ENCODE peak calls at places on chromosomes 7 and 10, in seven cellular contexts. C, H, D, O, R, S and J are unnamed samples.
A peak's percentile ranks its signal among the peaks of the same experiment; 100 is the strongest.

GRCh38 chr10:131212763-131213325 is 98.7 kb downstream of the TCERG1L start:
- ATAC-seq in S (no peak), D (no peak), R (no peak), C (no peak), O (no peak), H (no peak), J (no peak)

GRCh38 chr10:1048349-1048731 is 579 bp downstream of the IDI1 start:
- ATAC-seq in C (no peak), D (no peak), S (no peak), H (no peak), O (peak; percentile 16), R (no peak), J (peak; percentile 35)

GRCh38 chr10:26474062-26474461 is 35.9 kb downstream of the APBB1IP start:
- ATAC-seq in D (no peak), S (no peak), O (no peak), H (no peak), C (no peak), R (no peak), J (peak; percentile 41)

GRCh38 chr10:6423004-6423403 is 157.1 kb downstream of the PRKCQ start:
- ATAC-seq in R (peak; percentile 46), C (no peak), S (no peak), O (peak; percentile 53), H (no peak), D (no peak), J (no peak)

GRCh38 chr7:132130497-132130896 is 445.8 kb downstream of the PLXNA4 start:
- ATAC-seq in O (no peak), C (no peak), D (no peak), H (no peak), R (no peak), S (no peak), J (no peak)

GRCh38 chr10:102342462-102342861 is 53.0 kb upstream of the NFKB2 start:
- ATAC-seq in H (no peak), C (no peak), R (no peak), S (no peak), D (no peak), O (peak; percentile 32), J (no peak)

GRCh38 chr7:93997868-93998267 is 6.3 kb downstream of the BET1 start:
- ATAC-seq in O (no peak), S (no peak), H (no peak), R (no peak), C (no peak), D (no peak), J (no peak)

GRCh38 chr7:50450691-50451051 is 521 bp upstream of the FIGNL1 start:
- ATAC-seq in O (peak; percentile 8), D (no peak), R (peak; percentile 41), S (peak; percentile 47), H (no peak), C (peak; percentile 47), J (no peak)

GRCh38 chr7:25578991-25579687 is 350.9 kb upstream of the NPVF start:
- ATAC-seq in R (no peak), O (no peak), S (no peak), D (no peak), C (no peak), H (no peak), J (no peak)

GRCh38 chr10:97096327-97097153 is 89.2 kb downstream of the SLIT1 start:
- ATAC-seq in C (peak; percentile 97), O (no peak), D (peak; percentile 62), S (peak; percentile 17), H (no peak), R (no peak), J (no peak)

GRCh38 chr7:157715938-157716280 is 379.1 kb downstream of the DNAJB6 start:
- ATAC-seq in R (no peak), O (no peak), H (no peak), C (no peak), S (no peak), D (no peak), J (no peak)

GRCh38 chr10:66321746-66322145 is 604.1 kb upstream of the LRRTM3 start:
- ATAC-seq in H (no peak), S (peak; percentile 70), R (no peak), O (no peak), D (no peak), C (peak; percentile 53), J (no peak)

GRCh38 chr10:22704348-22705341 is 9.7 kb downstream of the PIP4K2A start:
- ATAC-seq in S (peak; percentile 25), O (no peak), C (peak; percentile 55), H (no peak), R (no peak), D (peak; percentile 70), J (no peak)

GRCh38 chr7:44454348-44454747 is 36.1 kb downstream of the NUDCD3 start:
- ATAC-seq in R (no peak), S (no peak), D (no peak), C (no peak), H (no peak), O (no peak), J (no peak)

GRCh38 chr7:97732567-97733275 is 835 bp downstream of the TAC1 start:
- ATAC-seq in D (no peak), H (no peak), O (no peak), S (peak; percentile 16), R (peak; percentile 61), C (no peak), J (no peak)

GRCh38 chr10:68992721-68993440 is 4.3 kb downstream of the KIFBP start:
- ATAC-seq in D (no peak), H (no peak), R (no peak), C (peak; percentile 37), O (peak; percentile 65), S (no peak), J (peak; percentile 50)

GRCh38 chr10:1401056-1401965 is 336.0 kb downstream of the ADARB2 start:
- ATAC-seq in H (no peak), S (no peak), C (peak; percentile 20), R (no peak), O (no peak), D (no peak), J (no peak)

DNA sequence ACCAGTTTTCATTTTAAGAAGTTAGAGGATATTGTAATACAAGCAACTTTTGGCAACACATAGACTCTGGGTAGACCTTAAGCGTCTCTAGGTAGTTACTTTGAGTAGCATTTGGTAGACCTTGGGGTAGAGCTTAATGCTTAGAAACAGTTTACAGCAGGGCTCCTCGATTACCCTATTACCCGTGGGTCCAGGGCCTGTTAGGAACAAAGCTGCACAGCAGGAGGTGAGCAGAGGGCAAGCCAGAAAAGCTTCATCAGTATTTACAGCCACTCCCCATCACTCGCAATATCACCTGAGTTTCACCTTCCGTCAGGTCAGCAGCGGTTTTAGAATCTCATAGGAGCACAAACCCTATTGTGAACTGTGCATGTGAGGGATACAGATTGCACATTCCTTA is 173.5 kb downstream of the TSPAN12 start:
- ATAC-seq in C (no peak), R (no peak), D (no peak), H (no peak), S (no peak), O (no peak), J (no peak)
- TF ChIP-seq POLR2A in C (no peak), R (no peak), D (no peak), H (no peak), S (no peak), O (no peak), J (no peak)

DNA sequence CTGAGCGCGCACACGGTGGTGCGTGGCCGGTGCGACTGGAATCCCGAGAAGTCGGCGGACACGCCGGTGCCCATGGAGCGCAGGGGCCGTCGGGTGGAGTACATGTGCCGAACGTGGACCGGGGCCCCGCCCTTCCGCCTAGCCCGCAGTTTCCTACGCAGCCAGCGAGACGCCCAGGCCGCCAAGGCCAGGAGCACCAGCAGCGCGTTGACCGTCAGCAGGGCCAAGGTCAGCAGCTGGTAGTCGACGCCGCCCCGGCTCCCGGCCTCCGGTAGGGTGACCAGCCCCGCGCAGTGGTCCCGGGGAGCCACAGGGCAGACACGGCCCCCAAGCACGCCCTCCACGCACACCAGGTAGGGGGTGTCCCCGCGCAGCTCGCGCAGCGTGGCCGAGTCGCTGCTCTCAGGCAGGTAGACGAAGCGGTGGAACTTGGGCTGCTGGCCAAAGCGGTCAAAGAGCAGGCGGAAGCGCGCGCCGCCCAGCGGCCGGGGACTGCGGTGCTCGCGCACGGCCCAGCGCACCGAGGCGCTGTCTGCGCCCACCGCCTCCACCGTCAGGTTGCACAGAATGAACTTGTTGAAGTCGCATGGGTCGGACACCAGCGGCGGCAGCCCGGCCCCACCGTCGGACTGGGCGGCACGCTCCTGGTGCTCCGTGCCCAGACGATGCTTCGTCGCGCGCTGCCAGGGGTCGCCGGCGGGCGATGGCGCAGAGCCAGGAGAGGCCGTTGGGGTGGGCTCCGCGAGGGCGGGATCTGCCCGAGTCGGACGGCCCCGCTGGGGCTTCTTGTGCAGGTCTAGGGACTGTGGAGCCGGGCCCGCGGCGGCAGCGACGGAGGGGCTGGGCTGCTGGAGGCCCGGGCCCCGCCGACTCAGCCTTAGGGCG is 2.2 kb downstream of the TRIL start:
- ATAC-seq in H (peak; percentile 92), R (peak; percentile 76), D (no peak), C (peak; percentile 67), S (peak; percentile 81), O (no peak), J (peak; percentile 58)
- H3K4me1 ChIP-seq in H (peaks cover 22% of the 10 kb centered on the region), R (peaks cover 4% of the 10 kb centered on the region), D (no peaks in the 10 kb centered on the region), C (peaks cover 42% of the 10 kb centered on the region), S (no peaks in the 10 kb centered on the region), O (peaks cover 9% of the 10 kb centered on the region), J (no peaks in the 10 kb centered on the region)

DNA sequence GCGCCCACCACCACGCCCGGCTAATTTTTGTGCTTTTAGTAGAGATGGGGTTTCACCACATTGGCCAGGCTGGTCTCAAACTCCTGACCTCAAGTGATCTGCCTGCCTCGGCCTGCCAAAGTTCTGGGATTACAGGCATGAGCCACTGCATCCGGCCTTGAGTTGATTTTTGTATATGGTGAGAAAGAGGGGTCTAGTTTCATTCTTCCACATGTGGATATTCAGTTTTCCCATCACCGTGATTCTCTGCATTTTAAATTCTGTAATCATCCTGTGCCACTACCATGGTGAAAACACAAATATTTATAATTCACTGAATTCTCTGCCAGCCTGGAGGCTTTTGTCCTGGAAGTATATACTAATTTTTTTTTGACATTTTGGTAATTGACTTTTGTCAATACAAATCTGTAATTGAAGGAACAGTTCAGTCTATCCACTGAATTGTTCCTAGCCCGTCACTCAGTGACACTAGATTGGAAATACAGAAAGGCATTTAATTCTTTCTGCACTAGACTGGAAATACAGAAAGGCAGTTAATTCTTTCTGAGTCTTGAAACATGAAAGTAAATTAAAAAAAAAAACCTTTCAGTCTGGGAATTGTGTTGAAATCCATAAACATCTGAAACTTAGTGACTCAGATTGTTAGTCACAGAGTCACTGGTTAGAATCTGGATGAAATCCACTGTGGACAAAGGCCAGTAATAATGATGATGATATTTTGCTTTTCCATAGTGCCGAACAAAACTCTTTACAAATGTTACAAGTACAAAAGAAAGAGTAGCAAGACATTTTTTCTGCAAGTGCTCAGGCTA is 5.4 kb upstream of the PRTFDC1 start:
- ATAC-seq in H (no peak), D (no peak), S (no peak), R (peak; percentile 77), O (peak; percentile 67), C (peak; percentile 57), J (peak; percentile 81)
- H3K4me3 ChIP-seq in H (no peak overlapping the region), D (no peak overlapping the region), S (no peak overlapping the region), R (no peak overlapping the region), O (no peak overlapping the region), C (no peak overlapping the region), J (no peak overlapping the region)

DNA sequence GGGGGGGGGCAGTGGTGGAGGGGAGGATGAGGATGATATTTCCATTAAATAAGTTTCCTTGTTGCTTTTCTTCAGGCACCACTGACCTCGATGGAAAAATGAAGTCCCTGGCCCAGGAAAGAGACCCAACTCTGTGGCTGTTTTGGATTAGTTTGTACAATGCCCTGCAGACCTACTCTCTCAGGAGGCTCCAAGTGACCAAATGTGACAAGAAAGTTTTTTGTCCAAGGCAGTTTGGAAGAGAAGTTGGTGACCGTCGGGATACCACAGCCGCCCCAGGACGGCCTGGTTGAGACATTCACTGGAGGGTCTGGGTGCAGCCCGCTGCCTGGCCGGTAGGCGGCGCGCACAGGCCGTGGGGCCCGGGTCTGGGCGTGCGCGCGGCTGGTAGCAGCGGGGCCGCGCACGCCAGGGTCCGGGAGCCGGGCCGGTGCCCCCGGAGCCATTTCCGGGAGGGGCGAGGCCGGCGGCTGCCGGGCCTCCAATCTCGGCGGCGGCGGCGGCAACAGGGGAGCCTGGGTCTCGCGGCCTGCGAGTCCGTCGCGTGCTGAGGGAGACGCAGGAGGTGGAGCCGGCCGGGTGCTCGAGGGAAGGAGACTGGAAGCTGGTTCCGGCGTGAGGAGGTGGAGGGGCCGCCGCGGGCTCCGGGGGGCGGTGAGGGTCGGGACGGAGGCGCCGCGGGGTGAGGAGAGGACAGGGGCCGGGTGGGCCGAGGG is at the start of gene SGPL1:
- ATAC-seq in O (peak; percentile 88), D (peak; percentile 92), C (peak; percentile 98), R (peak; percentile 82), H (peak; percentile 85), S (peak; percentile 94), J (peak; percentile 92)
- TF ChIP-seq POLR2A in O (peak; percentile 45), D (peak; percentile 85), C (peak; percentile 70), R (peak; percentile 66), H (no peak), S (peak; percentile 65), J (peak; percentile 62)